ENCODE peak calls at places on chromosomes 11 and 22, in nine cellular contexts. One of them, this sample, is unnamed. For H3K27me3, the result is how much of the 10 kb centered on the place peaks cover.

GRCh38 chr11:106466441-106467190 is 389.2 kb downstream of the AASDHPPT start:
- DNase-seq in ovary: no peak
- DNase-seq in endothelial cell of umbilical vein: no peak
- DNase-seq in thoracic aorta: no peak
- DNase-seq in CD8-positive, alpha-beta T cell: no peak
- DNase-seq in colonic mucosa: no peak
- DNase-seq in right atrium auricular region: no peak
- DNase-seq in Panc1: no peak
- DNase-seq in body of pancreas: peak
- DNase-seq in this sample: no peak

GRCh38 chr22:46052331-46052771 is 75.4 kb upstream of the WNT7B start:
- DNase-seq in ovary: peak
- DNase-seq in endothelial cell of umbilical vein: no peak
- DNase-seq in thoracic aorta: no peak
- DNase-seq in CD8-positive, alpha-beta T cell: no peak
- DNase-seq in colonic mucosa: no peak
- DNase-seq in right atrium auricular region: no peak
- DNase-seq in Panc1: no peak
- DNase-seq in body of pancreas: no peak
- DNase-seq in this sample: peak

GRCh38 chr22:30889268-30889995 is 79.1 kb downstream of the MORC2 start:
- DNase-seq in ovary: no peak
- DNase-seq in endothelial cell of umbilical vein: no peak
- DNase-seq in thoracic aorta: no peak
- DNase-seq in CD8-positive, alpha-beta T cell: no peak
- DNase-seq in colonic mucosa: no peak
- DNase-seq in right atrium auricular region: no peak
- DNase-seq in Panc1: no peak
- DNase-seq in body of pancreas: no peak
- DNase-seq in this sample: no peak

GRCh38 chr22:36885474-36885873 is 24.7 kb downstream of the NCF4 start:
- DNase-seq in ovary: no peak
- DNase-seq in endothelial cell of umbilical vein: no peak
- DNase-seq in thoracic aorta: no peak
- DNase-seq in CD8-positive, alpha-beta T cell: no peak
- DNase-seq in colonic mucosa: no peak
- DNase-seq in right atrium auricular region: no peak
- DNase-seq in Panc1: no peak
- DNase-seq in body of pancreas: no peak
- DNase-seq in this sample: no peak

GRCh38 chr11:4443479-4443878 is 5.6 kb upstream of the OR52K2 start:
- DNase-seq in ovary: no peak
- DNase-seq in endothelial cell of umbilical vein: no peak
- DNase-seq in thoracic aorta: no peak
- DNase-seq in CD8-positive, alpha-beta T cell: no peak
- DNase-seq in colonic mucosa: no peak
- DNase-seq in right atrium auricular region: no peak
- DNase-seq in Panc1: no peak
- DNase-seq in body of pancreas: no peak
- DNase-seq in this sample: no peak

GRCh38 chr22:30985561-30986208 is 16.6 kb downstream of the TUG1 start:
- DNase-seq in ovary: no peak
- DNase-seq in endothelial cell of umbilical vein: no peak
- DNase-seq in thoracic aorta: no peak
- DNase-seq in CD8-positive, alpha-beta T cell: no peak
- DNase-seq in colonic mucosa: no peak
- DNase-seq in right atrium auricular region: no peak
- DNase-seq in Panc1: no peak
- DNase-seq in body of pancreas: no peak
- DNase-seq in this sample: no peak

GRCh38 chr11:46832511-46833214 is 13.4 kb downstream of the CKAP5 start:
- DNase-seq in ovary: no peak
- DNase-seq in endothelial cell of umbilical vein: no peak
- DNase-seq in thoracic aorta: no peak
- DNase-seq in CD8-positive, alpha-beta T cell: no peak
- DNase-seq in colonic mucosa: no peak
- DNase-seq in right atrium auricular region: no peak
- DNase-seq in Panc1: no peak
- DNase-seq in body of pancreas: no peak
- DNase-seq in this sample: no peak

GRCh38 chr11:66068923-66069714 is 953 bp upstream of the PACS1 start:
- DNase-seq in ovary: peak
- DNase-seq in endothelial cell of umbilical vein: peak
- DNase-seq in thoracic aorta: peak
- DNase-seq in CD8-positive, alpha-beta T cell: peak
- DNase-seq in colonic mucosa: peak
- DNase-seq in right atrium auricular region: peak
- DNase-seq in Panc1: no peak
- DNase-seq in body of pancreas: peak
- DNase-seq in this sample: peak

GRCh38 chr22:49590381-49590780 is 237.3 kb downstream of the BRD1 start:
- DNase-seq in ovary: no peak
- DNase-seq in endothelial cell of umbilical vein: no peak
- DNase-seq in thoracic aorta: no peak
- DNase-seq in CD8-positive, alpha-beta T cell: no peak
- DNase-seq in colonic mucosa: no peak
- DNase-seq in right atrium auricular region: no peak
- DNase-seq in Panc1: no peak
- DNase-seq in body of pancreas: no peak
- DNase-seq in this sample: no peak

GRCh38 chr11:125350206-125351044 is 145.6 kb downstream of the FEZ1 start:
- DNase-seq in ovary: no peak
- DNase-seq in endothelial cell of umbilical vein: no peak
- DNase-seq in thoracic aorta: no peak
- DNase-seq in CD8-positive, alpha-beta T cell: no peak
- DNase-seq in colonic mucosa: no peak
- DNase-seq in right atrium auricular region: no peak
- DNase-seq in Panc1: no peak
- DNase-seq in body of pancreas: no peak
- DNase-seq in this sample: no peak

GRCh38 chr22:39598017-39598965 is 27.7 kb downstream of the CACNA1I start:
- DNase-seq in ovary: no peak
- DNase-seq in endothelial cell of umbilical vein: no peak
- DNase-seq in thoracic aorta: no peak
- DNase-seq in CD8-positive, alpha-beta T cell: peak
- DNase-seq in colonic mucosa: peak
- DNase-seq in right atrium auricular region: no peak
- DNase-seq in Panc1: no peak
- DNase-seq in body of pancreas: peak
- DNase-seq in this sample: peak

GRCh38 chr11:97888641-97889040 is 1132.1 kb upstream of the CNTN5 start:
- DNase-seq in ovary: no peak
- DNase-seq in endothelial cell of umbilical vein: peak
- DNase-seq in thoracic aorta: no peak
- DNase-seq in CD8-positive, alpha-beta T cell: no peak
- DNase-seq in colonic mucosa: no peak
- DNase-seq in right atrium auricular region: no peak
- DNase-seq in Panc1: no peak
- DNase-seq in body of pancreas: no peak
- DNase-seq in this sample: no peak

GRCh38 chr11:21552910-21553309 is 640.0 kb upstream of the ANO5 start:
- DNase-seq in ovary: no peak
- DNase-seq in endothelial cell of umbilical vein: no peak
- DNase-seq in thoracic aorta: no peak
- DNase-seq in CD8-positive, alpha-beta T cell: no peak
- DNase-seq in colonic mucosa: no peak
- DNase-seq in right atrium auricular region: no peak
- DNase-seq in Panc1: no peak
- DNase-seq in body of pancreas: no peak
- DNase-seq in this sample: no peak

GRCh38 chr22:22546490-22546889 is 12.6 kb downstream of the PRAME start:
- DNase-seq in ovary: no peak
- DNase-seq in endothelial cell of umbilical vein: no peak
- DNase-seq in thoracic aorta: no peak
- DNase-seq in CD8-positive, alpha-beta T cell: no peak
- DNase-seq in colonic mucosa: no peak
- DNase-seq in right atrium auricular region: no peak
- DNase-seq in Panc1: no peak
- DNase-seq in body of pancreas: peak
- DNase-seq in this sample: no peak

GRCh38 chr11:134008593-134008992 is 51.8 kb upstream of the IGSF9B start:
- DNase-seq in ovary: no peak
- DNase-seq in endothelial cell of umbilical vein: no peak
- DNase-seq in thoracic aorta: no peak
- DNase-seq in CD8-positive, alpha-beta T cell: no peak
- DNase-seq in colonic mucosa: no peak
- DNase-seq in right atrium auricular region: no peak
- DNase-seq in Panc1: no peak
- DNase-seq in body of pancreas: no peak
- DNase-seq in this sample: no peak

GRCh38 chr11:127334466-127334865 is 333.9 kb upstream of the KIRREL3 start:
- DNase-seq in ovary: no peak
- DNase-seq in endothelial cell of umbilical vein: no peak
- DNase-seq in thoracic aorta: no peak
- DNase-seq in CD8-positive, alpha-beta T cell: no peak
- DNase-seq in colonic mucosa: no peak
- DNase-seq in right atrium auricular region: no peak
- DNase-seq in Panc1: no peak
- DNase-seq in body of pancreas: no peak
- DNase-seq in this sample: no peak

GRCh38 chr11:15699978-15700377 is 585.3 kb downstream of the INSC start:
- DNase-seq in ovary: no peak
- DNase-seq in endothelial cell of umbilical vein: no peak
- DNase-seq in thoracic aorta: no peak
- DNase-seq in CD8-positive, alpha-beta T cell: no peak
- DNase-seq in colonic mucosa: no peak
- DNase-seq in right atrium auricular region: no peak
- DNase-seq in Panc1: no peak
- DNase-seq in body of pancreas: no peak
- DNase-seq in this sample: no peak

GRCh38 chr11:12813371-12814225 is 139.4 kb downstream of the TEAD1 start:
- DNase-seq in ovary: peak
- DNase-seq in endothelial cell of umbilical vein: peak
- DNase-seq in thoracic aorta: no peak
- DNase-seq in CD8-positive, alpha-beta T cell: no peak
- DNase-seq in colonic mucosa: peak
- DNase-seq in right atrium auricular region: no peak
- DNase-seq in Panc1: no peak
- DNase-seq in body of pancreas: peak
- DNase-seq in this sample: no peak
- TF ChIP-seq CTCF in ovary: peak
- TF ChIP-seq CTCF in endothelial cell of umbilical vein: no peak
- TF ChIP-seq CTCF in thoracic aorta: no peak
- TF ChIP-seq CTCF in CD8-positive, alpha-beta T cell: no peak
- TF ChIP-seq CTCF in colonic mucosa: no peak
- TF ChIP-seq CTCF in right atrium auricular region: no peak
- TF ChIP-seq CTCF in Panc1: no peak
- TF ChIP-seq CTCF in body of pancreas: no peak
- TF ChIP-seq CTCF in this sample: no peak

GRCh38 chr11:68653486-68654430 is 30.6 kb upstream of the GAL start:
- DNase-seq in ovary: no peak
- DNase-seq in endothelial cell of umbilical vein: no peak
- DNase-seq in thoracic aorta: no peak
- DNase-seq in CD8-positive, alpha-beta T cell: no peak
- DNase-seq in colonic mucosa: no peak
- DNase-seq in right atrium auricular region: no peak
- DNase-seq in Panc1: no peak
- DNase-seq in body of pancreas: no peak
- DNase-seq in this sample: no peak
- H3K27me3 ChIP-seq in ovary: under half
- H3K27me3 ChIP-seq in endothelial cell of umbilical vein: under half
- H3K27me3 ChIP-seq in thoracic aorta: under half
- H3K27me3 ChIP-seq in CD8-positive, alpha-beta T cell: under half
- H3K27me3 ChIP-seq in colonic mucosa: under half
- H3K27me3 ChIP-seq in right atrium auricular region: under half
- H3K27me3 ChIP-seq in Panc1: under half
- H3K27me3 ChIP-seq in body of pancreas: under half
- H3K27me3 ChIP-seq in this sample: under half

DNA sequence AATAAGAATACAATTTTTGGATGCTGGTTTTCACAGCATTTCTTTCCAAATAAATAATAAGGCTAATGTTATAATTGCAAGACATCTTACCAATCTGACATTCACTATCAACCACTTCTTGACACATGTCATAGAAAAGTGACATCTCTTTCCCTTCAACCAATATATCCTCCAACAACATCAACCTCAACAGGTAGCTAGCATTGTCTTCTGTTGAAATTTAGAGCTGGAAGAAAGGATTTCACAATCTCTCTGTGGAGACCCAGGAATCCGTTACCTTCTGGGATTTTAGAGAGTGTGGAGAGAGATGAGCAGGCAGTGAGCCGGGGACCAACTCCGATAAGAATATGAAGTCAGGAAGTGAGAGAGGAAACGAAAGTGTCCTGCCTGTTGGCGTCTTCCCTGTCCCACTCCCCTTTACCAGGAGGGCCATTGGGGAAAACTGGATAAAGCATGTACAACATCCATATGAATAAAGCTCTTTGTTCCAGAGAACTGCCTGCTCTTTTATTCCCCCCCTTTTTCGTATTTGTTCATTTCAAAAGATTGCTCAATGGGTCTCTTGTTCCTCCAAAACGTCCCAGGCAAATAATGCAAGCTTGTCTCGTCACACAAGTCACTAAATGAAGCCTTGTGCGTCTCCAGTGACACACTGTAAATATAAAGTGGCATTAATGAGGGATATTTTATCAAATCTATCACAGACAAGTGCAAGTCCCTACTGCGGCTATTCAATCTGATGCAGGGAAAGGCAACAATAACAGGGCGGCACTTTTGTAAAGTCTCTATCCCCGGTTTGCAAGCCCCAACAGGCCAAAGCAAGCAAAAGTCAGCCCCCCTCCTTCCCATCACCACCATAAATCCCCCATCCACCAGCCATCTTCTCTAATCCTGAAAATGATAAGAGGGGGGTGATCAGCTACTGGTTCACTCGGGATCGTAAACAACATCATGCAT is 3.4 kb downstream of the CADM1 start:
- DNase-seq in ovary: no peak
- DNase-seq in endothelial cell of umbilical vein: no peak
- DNase-seq in thoracic aorta: no peak
- DNase-seq in CD8-positive, alpha-beta T cell: no peak
- DNase-seq in colonic mucosa: no peak
- DNase-seq in right atrium auricular region: no peak
- DNase-seq in Panc1: no peak
- DNase-seq in body of pancreas: no peak
- DNase-seq in this sample: no peak
- H3K4me3 ChIP-seq in ovary: no peak
- H3K4me3 ChIP-seq in endothelial cell of umbilical vein: no peak
- H3K4me3 ChIP-seq in thoracic aorta: no peak
- H3K4me3 ChIP-seq in CD8-positive, alpha-beta T cell: no peak
- H3K4me3 ChIP-seq in colonic mucosa: no peak
- H3K4me3 ChIP-seq in right atrium auricular region: peak
- H3K4me3 ChIP-seq in Panc1: no peak
- H3K4me3 ChIP-seq in body of pancreas: no peak
- H3K4me3 ChIP-seq in this sample: peak

DNA sequence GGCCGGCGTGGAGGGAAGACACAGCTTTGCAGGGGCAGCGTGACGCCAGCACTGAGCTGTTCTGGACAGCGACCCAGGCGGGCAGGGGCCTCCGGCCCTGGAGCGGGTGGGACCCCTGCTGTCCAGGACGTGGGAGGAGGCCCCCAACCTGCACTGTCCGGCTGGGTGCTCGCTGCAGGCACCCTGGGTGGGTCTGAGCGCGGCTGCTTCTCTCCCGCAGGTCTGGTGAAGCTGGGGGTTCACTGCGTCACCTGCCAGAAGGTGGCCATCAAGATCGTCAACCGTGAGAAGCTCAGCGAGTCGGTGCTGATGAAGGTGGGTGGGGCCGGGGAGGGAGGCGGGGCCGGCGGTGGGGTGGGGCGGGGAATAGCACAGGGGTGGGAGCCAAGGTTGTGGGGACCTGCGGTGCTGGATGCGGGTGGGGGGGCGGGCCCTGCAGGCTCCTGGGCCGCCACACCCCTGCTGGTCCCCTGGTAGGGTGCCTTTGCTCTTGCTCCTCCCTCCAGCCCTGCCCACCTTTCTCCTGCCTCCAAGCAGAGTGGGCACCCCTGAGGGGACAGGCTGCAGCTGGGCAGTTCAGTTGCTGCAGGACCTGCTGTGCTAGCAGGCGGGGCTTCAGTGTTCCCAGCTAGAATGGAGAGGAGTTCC is 46.2 kb downstream of the BRSK2 start:
- DNase-seq in ovary: no peak
- DNase-seq in endothelial cell of umbilical vein: no peak
- DNase-seq in thoracic aorta: no peak
- DNase-seq in CD8-positive, alpha-beta T cell: no peak
- DNase-seq in colonic mucosa: no peak
- DNase-seq in right atrium auricular region: no peak
- DNase-seq in Panc1: no peak
- DNase-seq in body of pancreas: no peak
- DNase-seq in this sample: no peak
- TF ChIP-seq CTCF in ovary: no peak
- TF ChIP-seq CTCF in endothelial cell of umbilical vein: no peak
- TF ChIP-seq CTCF in thoracic aorta: no peak
- TF ChIP-seq CTCF in CD8-positive, alpha-beta T cell: no peak
- TF ChIP-seq CTCF in colonic mucosa: no peak
- TF ChIP-seq CTCF in right atrium auricular region: no peak
- TF ChIP-seq CTCF in Panc1: no peak
- TF ChIP-seq CTCF in body of pancreas: no peak
- TF ChIP-seq CTCF in this sample: no peak